ENCODE peak calls at places on chromosomes 3 and 15, in five cellular contexts. One of them, this sample, is unnamed.

GRCh38 chr3:109224333-109224732 is 87.8 kb downstream of the C3orf85 start:
- DNase-seq in kidney epithelial cell: no peak
- DNase-seq in nephron progenitor cell: no peak
- DNase-seq in fibroblast of lung: no peak
- DNase-seq in astrocyte: no peak
- DNase-seq in this sample: no peak

GRCh38 chr3:177601120-177601519 is 403.8 kb upstream of the TBL1XR1 start:
- DNase-seq in nephron progenitor cell: no peak
- DNase-seq in kidney epithelial cell: no peak
- DNase-seq in astrocyte: no peak
- DNase-seq in fibroblast of lung: no peak
- DNase-seq in this sample: no peak

GRCh38 chr3:13642597-13642996 is 93.7 kb downstream of the FBLN2 start:
- DNase-seq in fibroblast of lung: peak; percentile 8
- DNase-seq in astrocyte: no peak
- DNase-seq in nephron progenitor cell: no peak
- DNase-seq in kidney epithelial cell: no peak
- DNase-seq in this sample: no peak

GRCh38 chr3:69008980-69009379 is 4.5 kb downstream of the EOGT start:
- DNase-seq in nephron progenitor cell: no peak
- DNase-seq in fibroblast of lung: no peak
- DNase-seq in kidney epithelial cell: no peak
- DNase-seq in astrocyte: no peak
- DNase-seq in this sample: no peak

GRCh38 chr3:15347737-15348110 is 15.3 kb upstream of the SH3BP5 start:
- DNase-seq in nephron progenitor cell: no peak
- DNase-seq in kidney epithelial cell: no peak
- DNase-seq in fibroblast of lung: no peak
- DNase-seq in astrocyte: no peak
- DNase-seq in this sample: no peak

GRCh38 chr3:171801738-171802600 is 8.3 kb downstream of the PLD1 start:
- DNase-seq in fibroblast of lung: peak; percentile 90
- DNase-seq in astrocyte: peak; percentile 94
- DNase-seq in kidney epithelial cell: no peak
- DNase-seq in nephron progenitor cell: no peak
- DNase-seq in this sample: no peak

GRCh38 chr3:26068890-26069289 is 279.0 kb downstream of the OXSM start:
- DNase-seq in fibroblast of lung: no peak
- DNase-seq in astrocyte: no peak
- DNase-seq in kidney epithelial cell: no peak
- DNase-seq in nephron progenitor cell: no peak
- DNase-seq in this sample: no peak

GRCh38 chr15:67114846-67115521 is 49.6 kb downstream of the SMAD3 start:
- DNase-seq in fibroblast of lung: no peak
- DNase-seq in astrocyte: no peak
- DNase-seq in kidney epithelial cell: no peak
- DNase-seq in nephron progenitor cell: no peak
- DNase-seq in this sample: no peak

GRCh38 chr15:25849431-25849921 is 13.7 kb downstream of the ATP10A start:
- DNase-seq in nephron progenitor cell: no peak
- DNase-seq in fibroblast of lung: peak; percentile 81
- DNase-seq in kidney epithelial cell: peak; percentile 64
- DNase-seq in astrocyte: peak; percentile 88
- DNase-seq in this sample: no peak

GRCh38 chr3:161672478-161672877 is 175.9 kb downstream of the OTOL1 start:
- DNase-seq in astrocyte: no peak
- DNase-seq in fibroblast of lung: no peak
- DNase-seq in kidney epithelial cell: no peak
- DNase-seq in nephron progenitor cell: no peak
- DNase-seq in this sample: no peak

GRCh38 chr3:115819785-115820384 is 196.6 kb downstream of the GAP43 start:
- DNase-seq in nephron progenitor cell: peak; percentile 61
- DNase-seq in kidney epithelial cell: peak; percentile 56
- DNase-seq in astrocyte: peak; percentile 78
- DNase-seq in fibroblast of lung: peak; percentile 91
- DNase-seq in this sample: no peak

GRCh38 chr3:171967137-171967783 is 72.1 kb upstream of the FNDC3B start:
- DNase-seq in fibroblast of lung: peak; percentile 93
- DNase-seq in kidney epithelial cell: no peak
- DNase-seq in nephron progenitor cell: no peak
- DNase-seq in astrocyte: peak; percentile 89
- DNase-seq in this sample: no peak

GRCh38 chr3:184168363-184169120 is 6.1 kb upstream of the AP2M1 start:
- DNase-seq in kidney epithelial cell: no peak
- DNase-seq in fibroblast of lung: peak; percentile 55
- DNase-seq in astrocyte: peak; percentile 85
- DNase-seq in nephron progenitor cell: no peak
- DNase-seq in this sample: no peak

GRCh38 chr15:89937365-89938355 is 24.9 kb upstream of the ARPIN start:
- DNase-seq in astrocyte: peak; percentile 45
- DNase-seq in nephron progenitor cell: no peak
- DNase-seq in kidney epithelial cell: no peak
- DNase-seq in fibroblast of lung: no peak
- DNase-seq in this sample: no peak

GRCh38 chr3:31311571-31311970 is 221.2 kb upstream of the STT3B start:
- DNase-seq in nephron progenitor cell: no peak
- DNase-seq in fibroblast of lung: no peak
- DNase-seq in kidney epithelial cell: no peak
- DNase-seq in astrocyte: no peak
- DNase-seq in this sample: no peak

GRCh38 chr3:195194559-195195161 is 76.3 kb downstream of the XXYLT1 start:
- DNase-seq in kidney epithelial cell: no peak
- DNase-seq in astrocyte: no peak
- DNase-seq in fibroblast of lung: no peak
- DNase-seq in nephron progenitor cell: no peak
- DNase-seq in this sample: no peak

GRCh38 chr3:152835311-152836102 is 576 bp downstream of the P2RY1 start:
- DNase-seq in nephron progenitor cell: peak; percentile 67
- DNase-seq in kidney epithelial cell: no peak
- DNase-seq in astrocyte: peak; percentile 54
- DNase-seq in fibroblast of lung: peak; percentile 76
- DNase-seq in this sample: peak; percentile 47
- TF ChIP-seq CTCF in nephron progenitor cell: peak; percentile 24
- TF ChIP-seq CTCF in kidney epithelial cell: peak; percentile 45
- TF ChIP-seq CTCF in astrocyte: no peak
- TF ChIP-seq CTCF in fibroblast of lung: peak; percentile 23
- TF ChIP-seq CTCF in this sample: peak; percentile 16

GRCh38 chr3:40504636-40505430 is 1.0 kb upstream of the ZNF620 start:
- DNase-seq in nephron progenitor cell: no peak
- DNase-seq in fibroblast of lung: peak; percentile 93
- DNase-seq in astrocyte: peak; percentile 94
- DNase-seq in kidney epithelial cell: peak; percentile 92
- DNase-seq in this sample: no peak

GRCh38 chr3:40499952-40500351 is 5.9 kb upstream of the ZNF620 start:
- DNase-seq in nephron progenitor cell: no peak
- DNase-seq in kidney epithelial cell: no peak
- DNase-seq in fibroblast of lung: no peak
- DNase-seq in astrocyte: no peak
- DNase-seq in this sample: no peak

GRCh38 chr3:40511031-40511718 is 5.3 kb downstream of the ZNF620 start:
- DNase-seq in fibroblast of lung: no peak
- DNase-seq in astrocyte: no peak
- DNase-seq in nephron progenitor cell: no peak
- DNase-seq in kidney epithelial cell: no peak
- DNase-seq in this sample: no peak

DNA sequence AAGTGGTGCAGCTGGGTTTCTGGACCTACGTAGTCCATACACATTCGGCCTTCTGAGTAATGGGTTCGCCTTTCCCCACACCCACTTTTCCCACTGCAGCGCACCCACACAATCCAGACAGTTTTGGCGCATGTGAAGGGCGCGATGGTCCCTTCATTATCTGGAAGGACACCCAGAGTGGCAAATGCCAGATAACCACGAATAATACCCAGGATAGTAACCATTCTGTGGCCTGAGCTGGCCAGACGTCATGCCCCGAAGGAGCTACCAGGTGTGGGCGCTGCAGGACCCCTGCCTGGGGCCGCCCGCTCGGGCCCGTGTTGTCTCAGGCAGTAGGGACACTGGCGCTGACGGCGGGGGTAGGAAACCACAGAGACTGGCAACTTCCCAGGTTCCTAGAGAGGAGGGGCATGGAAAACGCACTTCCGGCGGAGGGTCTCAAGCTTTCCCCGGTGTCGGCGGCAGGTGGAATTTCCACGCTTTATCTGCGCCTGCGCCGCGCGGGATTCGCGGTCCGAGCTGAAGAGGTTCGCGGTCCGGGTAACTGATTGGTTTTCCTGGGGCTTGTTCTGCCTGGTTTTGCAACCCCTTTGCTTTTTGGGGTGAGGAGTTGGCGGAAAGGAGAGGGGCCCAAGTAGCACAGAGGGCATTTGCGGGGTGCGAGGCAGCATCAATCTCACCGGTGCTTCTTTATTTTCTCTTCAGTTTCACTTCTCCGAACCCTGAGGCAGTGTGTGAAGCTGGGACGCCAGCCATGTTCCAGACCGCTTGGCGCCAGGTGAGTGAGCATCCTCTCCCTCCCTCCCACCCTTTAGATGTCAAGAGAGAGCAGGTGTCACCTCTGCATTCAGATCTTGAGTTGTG is at the start of gene ZNF620:
- DNase-seq in astrocyte: peak; percentile 48
- DNase-seq in nephron progenitor cell: peak; percentile 86
- DNase-seq in kidney epithelial cell: peak; percentile 53
- DNase-seq in fibroblast of lung: peak; percentile 59
- DNase-seq in this sample: peak; percentile 86
- TF ChIP-seq CTCF in astrocyte: peak; percentile 18
- TF ChIP-seq CTCF in nephron progenitor cell: peak; percentile 26
- TF ChIP-seq CTCF in kidney epithelial cell: peak; percentile 59
- TF ChIP-seq CTCF in fibroblast of lung: no peak
- TF ChIP-seq CTCF in this sample: peak; percentile 40

GRCh38 chr3:120555661-120556509 is 40.3 kb upstream of the NDUFB4 start:
- DNase-seq in nephron progenitor cell: no peak
- DNase-seq in kidney epithelial cell: no peak
- DNase-seq in astrocyte: no peak
- DNase-seq in fibroblast of lung: no peak
- DNase-seq in this sample: no peak
- TF ChIP-seq CTCF in nephron progenitor cell: no peak
- TF ChIP-seq CTCF in kidney epithelial cell: no peak
- TF ChIP-seq CTCF in astrocyte: no peak
- TF ChIP-seq CTCF in fibroblast of lung: no peak
- TF ChIP-seq CTCF in this sample: no peak

GRCh38 chr15:42313463-42313862 is 40.2 kb upstream of the TMEM87A start:
- DNase-seq in astrocyte: no peak
- DNase-seq in kidney epithelial cell: no peak
- DNase-seq in fibroblast of lung: no peak
- DNase-seq in nephron progenitor cell: no peak
- DNase-seq in this sample: no peak
- TF ChIP-seq CTCF in astrocyte: no peak
- TF ChIP-seq CTCF in kidney epithelial cell: no peak
- TF ChIP-seq CTCF in fibroblast of lung: no peak
- TF ChIP-seq CTCF in nephron progenitor cell: no peak
- TF ChIP-seq CTCF in this sample: no peak

GRCh38 chr3:111484666-111485065 is 57.3 kb upstream of the CD96 start:
- DNase-seq in astrocyte: peak; percentile 14
- DNase-seq in fibroblast of lung: peak; percentile 94
- DNase-seq in kidney epithelial cell: no peak
- DNase-seq in nephron progenitor cell: no peak
- DNase-seq in this sample: no peak
- TF ChIP-seq CTCF in astrocyte: no peak
- TF ChIP-seq CTCF in fibroblast of lung: no peak
- TF ChIP-seq CTCF in kidney epithelial cell: no peak
- TF ChIP-seq CTCF in nephron progenitor cell: no peak
- TF ChIP-seq CTCF in this sample: no peak

GRCh38 chr3:50213383-50213782 is 8.3 kb downstream of the SLC38A3 start:
- DNase-seq in nephron progenitor cell: no peak
- DNase-seq in astrocyte: no peak
- DNase-seq in kidney epithelial cell: no peak
- DNase-seq in fibroblast of lung: no peak
- DNase-seq in this sample: peak; percentile 88
- TF ChIP-seq CTCF in nephron progenitor cell: no peak
- TF ChIP-seq CTCF in astrocyte: no peak
- TF ChIP-seq CTCF in kidney epithelial cell: no peak
- TF ChIP-seq CTCF in fibroblast of lung: no peak
- TF ChIP-seq CTCF in this sample: no peak

GRCh38 chr3:34109846-34110245 is 311.4 kb downstream of the PDCD6IP start:
- DNase-seq in astrocyte: no peak
- DNase-seq in kidney epithelial cell: no peak
- DNase-seq in fibroblast of lung: no peak
- DNase-seq in nephron progenitor cell: no peak
- DNase-seq in this sample: no peak

GRCh38 chr3:34107669-34108068 is 309.2 kb downstream of the PDCD6IP start:
- DNase-seq in astrocyte: no peak
- DNase-seq in nephron progenitor cell: no peak
- DNase-seq in kidney epithelial cell: no peak
- DNase-seq in fibroblast of lung: no peak
- DNase-seq in this sample: no peak

GRCh38 chr3:34106379-34106778 is 307.9 kb downstream of the PDCD6IP start:
- DNase-seq in kidney epithelial cell: no peak
- DNase-seq in astrocyte: no peak
- DNase-seq in nephron progenitor cell: no peak
- DNase-seq in fibroblast of lung: no peak
- DNase-seq in this sample: no peak

GRCh38 chr3:34108976-34109375 is 310.5 kb downstream of the PDCD6IP start:
- DNase-seq in fibroblast of lung: no peak
- DNase-seq in astrocyte: no peak
- DNase-seq in nephron progenitor cell: no peak
- DNase-seq in kidney epithelial cell: no peak
- DNase-seq in this sample: peak; percentile 36

DNA sequence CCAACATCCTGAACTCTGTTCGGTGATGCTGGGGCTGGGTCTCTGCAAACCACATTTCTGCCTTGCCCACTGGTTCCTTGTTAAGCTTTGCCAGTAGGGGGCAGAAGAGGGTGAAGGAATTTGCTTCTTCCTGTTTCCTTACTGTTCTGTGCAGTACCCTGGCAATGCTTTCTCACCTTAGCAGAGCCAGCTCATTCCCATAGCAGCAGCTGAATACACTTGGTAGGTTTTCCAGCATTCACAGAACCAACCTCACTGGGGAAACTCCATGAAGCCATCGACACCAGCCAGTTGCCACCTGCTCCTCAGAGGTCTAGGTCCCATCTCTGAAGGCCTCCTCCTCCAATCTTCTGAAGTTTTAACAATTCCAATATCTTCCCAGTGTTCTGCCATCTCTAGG is 308.4 kb downstream of the PDCD6IP start:
- DNase-seq in fibroblast of lung: no peak
- DNase-seq in astrocyte: no peak
- DNase-seq in nephron progenitor cell: peak; percentile 46
- DNase-seq in kidney epithelial cell: no peak
- DNase-seq in this sample: no peak
- TF ChIP-seq CTCF in fibroblast of lung: no peak
- TF ChIP-seq CTCF in astrocyte: peak; percentile 40
- TF ChIP-seq CTCF in nephron progenitor cell: peak; percentile 57
- TF ChIP-seq CTCF in kidney epithelial cell: peak; percentile 59
- TF ChIP-seq CTCF in this sample: peak; percentile 31